ENCODE peak calls at places on chromosomes 7 and 10, in seven cellular contexts. O is WERI-Rb-1, E is fibroblast of lung, L is fibroblast of mammary gland, Y is astrocyte of the spinal cord, M is choroid plexus epithelial cell, R is lower lobe of right lung. T is an unnamed sample.

GRCh38 chr7:30028749-30029635 is 780 bp downstream of the PLEKHA8 start:
- DNase-seq in O (peak), E (peak), L (no peak), Y (peak), M (peak), R (no peak), T (peak)

GRCh38 chr7:4763794-4764185 is 11.6 kb upstream of the AP5Z1 start:
- DNase-seq in O (no peak), E (no peak), L (no peak), Y (no peak), M (no peak), R (no peak), T (no peak)

GRCh38 chr7:116293633-116294032 is 83.3 kb downstream of the TES start:
- DNase-seq in O (no peak), E (no peak), L (no peak), Y (no peak), M (no peak), R (no peak), T (no peak)

GRCh38 chr10:69879628-69880257 is 78.0 kb downstream of the COL13A1 start:
- DNase-seq in O (no peak), E (no peak), L (no peak), Y (no peak), M (no peak), R (no peak), T (no peak)

GRCh38 chr10:64534616-64535015 is 1013.4 kb downstream of the REEP3 start:
- DNase-seq in O (no peak), E (no peak), L (no peak), Y (no peak), M (no peak), R (no peak), T (no peak)

GRCh38 chr10:132961864-132962622 is 19.7 kb upstream of the CFAP46 start:
- DNase-seq in O (peak), E (peak), L (peak), Y (peak), M (peak), R (peak), T (peak)

GRCh38 chr10:63633677-63634487 is 112.7 kb downstream of the REEP3 start:
- DNase-seq in O (peak), E (peak), L (peak), Y (peak), M (peak), R (no peak), T (peak)

GRCh38 chr10:84270708-84271107 is 25.9 kb downstream of the RGR start:
- DNase-seq in O (no peak), E (no peak), L (no peak), Y (no peak), M (no peak), R (no peak), T (no peak)

GRCh38 chr7:102412548-102412947 is 16.4 kb downstream of the PRKRIP1 start:
- DNase-seq in O (peak), E (peak), L (peak), Y (peak), M (peak), R (no peak), T (peak)

GRCh38 chr10:9510626-9511025 is 1456.1 kb downstream of the GATA3 start:
- DNase-seq in O (no peak), E (no peak), L (no peak), Y (no peak), M (no peak), R (no peak), T (no peak)

GRCh38 chr7:23256731-23257130 is 10.2 kb downstream of the GPNMB start:
- DNase-seq in O (no peak), E (no peak), L (no peak), Y (no peak), M (no peak), R (no peak), T (no peak)

GRCh38 chr7:151876899-151877777 is at the start of gene PRKAG2:
- DNase-seq in O (peak), E (peak), L (peak), Y (peak), M (peak), R (peak), T (peak)

GRCh38 chr7:110922906-110923305 is 168.0 kb upstream of the LRRN3 start:
- DNase-seq in O (no peak), E (peak), L (peak), Y (peak), M (peak), R (no peak), T (peak)

GRCh38 chr7:103293526-103293925 is 3.7 kb upstream of the PMPCB start:
- DNase-seq in O (no peak), E (no peak), L (no peak), Y (no peak), M (no peak), R (no peak), T (no peak)

GRCh38 chr7:124462249-124462648 is 303.3 kb downstream of the GPR37 start:
- DNase-seq in O (no peak), E (peak), L (peak), Y (peak), M (peak), R (no peak), T (no peak)

GRCh38 chr10:29948971-29949370 is 110.4 kb downstream of the JCAD start:
- DNase-seq in O (no peak), E (no peak), L (no peak), Y (no peak), M (peak), R (no peak), T (no peak)

GRCh38 chr7:106944035-106944665 is 79.1 kb downstream of the PIK3CG start:
- DNase-seq in O (no peak), E (no peak), L (no peak), Y (no peak), M (no peak), R (no peak), T (no peak)

DNA sequence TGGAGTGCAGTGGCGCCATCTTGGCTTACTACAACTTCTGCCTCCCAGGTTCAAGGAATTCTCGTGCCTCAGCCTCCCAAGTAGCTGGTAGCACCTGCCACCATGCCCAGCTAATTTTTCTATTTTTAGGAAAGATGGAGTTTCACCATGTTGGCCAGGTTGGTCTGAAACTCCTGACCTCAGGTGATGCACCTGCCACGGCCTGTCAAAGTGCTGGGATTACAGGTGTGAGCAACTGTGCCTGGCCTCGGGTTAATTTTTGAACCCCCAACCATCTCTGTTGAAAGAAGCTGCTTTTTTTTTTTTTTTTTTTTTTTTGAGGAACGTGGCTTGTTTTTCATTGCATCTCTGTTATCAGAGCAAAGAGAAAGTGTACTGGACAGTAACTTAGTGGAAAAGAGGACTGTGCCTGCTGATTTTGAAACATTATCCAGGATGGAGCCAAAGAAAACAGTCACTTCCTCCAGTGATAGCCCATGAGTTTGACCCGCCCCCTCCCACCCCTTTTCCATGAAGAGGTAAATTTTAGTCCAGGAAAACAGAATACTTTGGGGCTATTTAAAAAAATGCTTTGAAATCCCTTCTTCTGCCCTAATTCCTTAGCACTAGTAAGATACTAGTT is 38.3 kb downstream of the WBP1L start:
- DNase-seq in O (no peak), E (peak), L (peak), Y (peak), M (peak), R (no peak), T (peak)
- H3K4me3 ChIP-seq in O (no peak), E (no peak), L (peak), Y (no peak), M (no peak), R (peak), T (no peak)

DNA sequence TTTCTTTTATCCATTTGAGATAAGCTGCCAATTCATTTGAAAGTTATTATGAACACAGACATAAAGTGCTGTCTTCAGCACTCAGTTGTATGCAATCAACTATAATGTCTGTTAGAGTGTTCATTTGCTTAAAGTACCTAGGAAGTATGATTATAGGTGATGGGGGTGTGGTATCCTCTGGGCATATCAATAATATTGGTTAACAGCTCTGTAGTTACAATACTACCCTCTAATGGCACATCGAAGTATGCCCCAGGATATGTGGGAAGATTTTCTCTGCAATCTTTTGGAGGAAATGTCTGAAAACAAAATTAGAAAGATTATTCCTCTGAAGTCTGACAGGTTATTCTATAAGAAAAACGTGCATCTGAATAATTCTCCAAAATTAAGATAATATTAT is 429.7 kb downstream of the ARL4A start:
- DNase-seq in O (no peak), E (peak), L (peak), Y (peak), M (peak), R (no peak), T (peak)
- TF ChIP-seq CTCF in O (peak), E (peak), L (peak), Y (peak), M (peak), R (no peak), T (peak)

DNA sequence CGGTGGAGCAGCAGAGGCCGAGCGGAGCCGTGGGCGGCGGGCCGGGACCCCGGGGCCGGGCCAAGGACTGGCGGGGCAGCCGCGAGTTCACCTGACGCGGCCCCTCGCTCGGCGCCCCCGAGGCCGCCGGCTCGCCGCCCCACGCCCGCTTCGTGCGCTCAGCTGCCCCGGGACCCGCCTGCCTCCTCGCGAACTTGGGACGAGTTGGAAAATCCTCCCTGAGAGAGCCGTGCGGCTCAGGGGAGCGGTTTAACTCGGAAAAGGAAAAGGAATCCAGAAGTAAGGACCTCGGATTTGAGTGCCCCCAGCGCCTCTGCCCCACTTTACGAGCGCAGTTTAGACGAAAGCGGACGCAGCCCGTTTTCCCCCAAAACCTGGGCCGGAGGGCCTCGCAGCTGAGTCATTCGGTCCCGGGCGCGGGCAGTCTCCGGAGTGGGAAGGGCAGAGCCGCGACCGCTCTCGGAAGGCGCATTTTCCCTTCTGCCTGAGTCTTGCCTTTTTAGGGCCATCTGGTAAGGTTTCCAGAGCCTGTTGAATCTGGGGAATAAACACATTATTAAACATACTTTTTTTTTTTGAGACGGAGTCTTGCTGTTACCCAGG is 744 bp downstream of the CREM start:
- DNase-seq in O (peak), E (peak), L (peak), Y (peak), M (peak), R (peak), T (peak)
- H3K4me3 ChIP-seq in O (peak), E (peak), L (peak), Y (peak), M (peak), R (peak), T (peak)

GRCh38 chr7:37450035-37450434 is 1.4 kb upstream of the ELMO1 start:
- DNase-seq in O (no peak), E (no peak), L (no peak), Y (no peak), M (no peak), R (no peak), T (no peak)

GRCh38 chr7:37448057-37448636 is 517 bp downstream of the ELMO1 start:
- DNase-seq in O (peak), E (no peak), L (no peak), Y (no peak), M (no peak), R (no peak), T (no peak)

GRCh38 chr7:37449621-37450020 is 957 bp upstream of the ELMO1 start:
- DNase-seq in O (no peak), E (no peak), L (no peak), Y (no peak), M (no peak), R (no peak), T (no peak)

GRCh38 chr7:37446371-37446770 is 2.3 kb downstream of the ELMO1 start:
- DNase-seq in O (no peak), E (no peak), L (no peak), Y (no peak), M (no peak), R (no peak), T (no peak)

DNA sequence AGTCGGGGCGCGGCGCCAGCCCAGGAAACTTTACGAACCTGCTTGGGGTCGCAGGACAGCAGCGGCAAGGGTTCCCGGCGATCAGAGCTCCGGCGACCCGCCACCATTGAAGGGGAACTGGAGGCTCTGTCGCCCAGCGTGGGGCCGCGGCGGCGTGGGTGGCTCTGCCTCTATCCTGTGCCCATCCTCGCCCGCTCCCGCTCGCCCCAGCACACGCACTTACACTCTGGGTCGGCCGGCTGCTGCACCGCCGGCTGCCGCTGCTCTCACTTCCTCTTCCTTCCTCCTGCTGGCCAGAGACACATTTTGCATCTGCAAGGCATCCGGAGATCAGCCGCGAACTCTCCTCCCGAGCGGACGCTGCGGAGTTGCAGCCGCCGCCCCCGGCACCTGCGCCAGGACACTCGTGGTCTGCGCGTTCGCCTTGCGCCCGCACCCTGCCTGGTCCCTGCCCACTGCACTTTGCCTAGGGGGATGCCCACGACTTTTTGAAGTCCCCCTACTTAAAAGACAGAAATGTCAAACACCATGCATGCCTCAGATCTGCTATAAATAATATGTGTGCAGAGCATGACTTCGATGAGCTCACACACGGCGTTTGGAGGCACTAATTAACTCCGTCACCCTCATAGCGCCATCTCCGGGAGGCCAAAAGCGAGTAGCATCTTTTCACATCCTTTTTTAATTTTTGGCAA is at the start of gene ELMO1:
- DNase-seq in O (peak), E (peak), L (peak), Y (peak), M (peak), R (peak), T (peak)
- TF ChIP-seq CTCF in O (peak), E (peak), L (peak), Y (peak), M (peak), R (peak), T (peak)

GRCh38 chr7:55086413-55087201 is 67.8 kb downstream of the EGFR start:
- DNase-seq in O (no peak), E (peak), L (peak), Y (peak), M (peak), R (no peak), T (peak)
- H3K4me3 ChIP-seq in O (no peak), E (peak), L (peak), Y (peak), M (peak), R (peak), T (peak)

DNA sequence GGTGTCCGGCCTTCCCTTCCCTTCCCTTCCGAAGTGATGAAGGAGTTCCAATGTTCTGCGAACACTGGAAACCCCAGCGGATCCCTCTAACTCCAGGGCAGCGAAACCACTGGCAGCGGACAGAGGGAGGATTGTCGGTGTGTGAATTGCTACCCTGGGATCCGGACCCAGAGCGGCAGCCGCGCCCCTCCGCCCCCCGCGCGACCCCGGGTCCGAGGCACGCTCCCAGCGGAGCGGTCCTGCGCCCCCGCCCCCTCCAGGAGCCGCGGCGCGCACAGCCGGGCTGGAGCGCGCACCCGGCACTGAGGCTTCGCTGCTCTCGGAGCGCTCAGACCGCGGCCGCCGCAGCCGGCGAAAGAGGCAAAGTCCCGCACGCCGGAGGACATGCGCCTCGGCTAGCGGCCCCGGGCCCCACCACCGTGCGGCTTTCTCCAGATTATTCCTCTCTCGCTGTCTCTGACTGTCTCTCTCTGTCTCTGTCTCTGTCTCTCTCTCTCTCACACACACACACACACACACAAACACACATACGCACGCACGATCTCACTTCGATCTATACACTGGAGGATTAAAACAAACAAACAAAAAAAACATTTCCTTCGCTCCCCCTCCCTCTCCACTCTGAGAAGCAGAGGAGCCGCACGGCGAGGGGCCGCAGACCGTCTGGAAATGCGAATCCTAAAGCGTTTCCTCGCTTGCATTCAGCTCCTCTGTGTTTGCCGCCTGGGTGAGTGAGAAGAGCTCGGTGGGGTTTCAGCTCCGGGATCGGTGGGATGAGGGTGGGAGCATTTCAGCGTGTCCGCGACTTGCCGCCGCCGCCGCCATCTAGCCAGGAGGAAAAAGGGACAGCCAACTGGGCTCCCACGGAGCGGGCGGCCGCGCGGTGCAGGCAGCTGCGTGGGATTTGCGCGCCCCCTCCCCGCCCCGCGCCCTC is at the start of gene PTPRZ1:
- DNase-seq in O (peak), E (peak), L (peak), Y (peak), M (peak), R (peak), T (peak)
- TF ChIP-seq CTCF in O (no peak), E (no peak), L (no peak), Y (no peak), M (no peak), R (no peak), T (no peak)

DNA sequence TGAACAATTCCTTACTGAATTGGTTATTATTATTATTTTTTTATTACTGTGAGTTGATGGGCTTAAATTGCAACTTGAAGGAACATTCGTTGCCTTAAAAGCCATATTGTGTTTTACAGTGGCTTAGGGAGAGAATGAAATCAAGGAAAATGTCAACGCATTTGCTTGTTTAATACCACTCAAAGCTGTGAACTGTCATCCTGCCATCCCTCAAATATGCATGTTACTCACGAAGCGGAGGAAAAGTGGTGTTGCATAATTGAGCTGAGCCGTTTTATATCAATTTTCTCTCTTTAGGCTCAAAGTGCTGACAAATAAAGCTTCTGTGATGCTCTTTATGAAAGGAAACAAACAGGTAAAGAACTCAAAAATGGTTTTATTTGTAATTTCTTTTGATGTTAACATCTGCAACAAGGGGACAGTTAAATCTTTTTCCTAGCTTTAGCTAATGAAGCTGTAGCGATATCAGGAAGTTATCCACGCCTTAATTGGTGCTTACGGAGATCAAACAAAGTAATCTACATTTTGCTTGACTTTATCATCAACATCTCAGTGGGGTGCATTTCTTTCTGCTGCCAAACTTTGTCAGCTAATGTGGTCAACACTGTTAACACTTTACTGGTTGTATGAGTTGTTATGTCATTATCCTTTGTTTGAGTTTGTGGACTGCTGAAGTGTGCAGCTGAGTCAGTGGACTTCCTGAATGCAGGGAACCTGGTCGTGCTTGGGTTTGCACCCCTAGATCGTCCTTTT is 33.1 kb downstream of the GLRX3 start:
- DNase-seq in O (no peak), E (peak), L (no peak), Y (peak), M (peak), R (no peak), T (no peak)
- H3K4me3 ChIP-seq in O (no peak), E (no peak), L (no peak), Y (no peak), M (no peak), R (no peak), T (no peak)